ENCODE peak calls at places on chromosomes 1 and 21, in five cellular contexts. W is BJ, S is IMR-90, Z is ovary, G is left ventricle myocardium inferior. T is an unnamed sample.
A peak's percentile ranks its signal among the peaks of the same experiment; 100 is the strongest.

GRCh38 chr1:147625274-147625986 is 44.9 kb downstream of the ACP6 start:
- DNase-seq in W (no peak), G (no peak), S (no peak), Z (no peak), T (no peak)

GRCh38 chr1:66452162-66452561 is 81.8 kb upstream of the SGIP1 start:
- DNase-seq in W (no peak), S (no peak), Z (no peak), G (no peak), T (no peak)

GRCh38 chr1:26094677-26095383 is 16.8 kb upstream of the PDIK1L start:
- DNase-seq in G (peak; percentile 57), W (no peak), Z (peak; percentile 36), S (no peak), T (no peak)

GRCh38 chr1:209585672-209586071 is 2.2 kb downstream of the CAMK1G start:
- DNase-seq in W (no peak), S (no peak), G (peak; percentile 55), Z (peak; percentile 75), T (peak; percentile 44)

GRCh38 chr1:160795951-160796383 is at the start of gene LY9:
- DNase-seq in G (no peak), S (no peak), W (no peak), Z (no peak), T (peak; percentile 24)

GRCh38 chr1:118333601-118334241 is 148.7 kb upstream of the SPAG17 start:
- DNase-seq in S (no peak), G (no peak), W (no peak), Z (no peak), T (no peak)

GRCh38 chr1:55214903-55215193 is 316 bp downstream of the USP24 start:
- DNase-seq in Z (no peak), W (no peak), S (peak; percentile 49), G (peak; percentile 30), T (peak; percentile 35)

GRCh38 chr21:37210799-37211198 is 56.3 kb downstream of the VPS26C start:
- DNase-seq in S (no peak), Z (no peak), G (no peak), W (no peak), T (no peak)

GRCh38 chr1:237012789-237013383 is 8.6 kb upstream of the MT1HL1 start:
- DNase-seq in S (no peak), G (peak; percentile 81), Z (peak; percentile 39), W (no peak), T (peak; percentile 66)

GRCh38 chr1:215636258-215636965 is 69.3 kb downstream of the KCTD3 start:
- DNase-seq in S (peak; percentile 65), Z (peak; percentile 40), W (peak; percentile 50), G (no peak), T (no peak)

GRCh38 chr21:20802201-20802600 is 196.0 kb upstream of the NCAM2 start:
- DNase-seq in G (no peak), Z (no peak), W (no peak), S (no peak), T (no peak)

GRCh38 chr1:105138445-105138821 is 1388.7 kb downstream of the AMY1C start:
- DNase-seq in S (no peak), W (no peak), G (no peak), Z (no peak), T (peak; percentile 42)

GRCh38 chr1:147717051-147717705 is 43.2 kb downstream of the GJA5 start:
- DNase-seq in S (no peak), G (no peak), W (no peak), Z (no peak), T (no peak)

GRCh38 chr1:55359611-55360010 is 144.4 kb upstream of the USP24 start:
- DNase-seq in W (no peak), G (no peak), S (no peak), Z (no peak), T (no peak)

GRCh38 chr1:110150330-110151174 is at the start of gene SLC6A17:
- DNase-seq in W (no peak), Z (no peak), G (no peak), S (peak; percentile 68), T (no peak)

GRCh38 chr1:208000001-208000400 is 89.1 kb upstream of the CD34 start:
- DNase-seq in S (no peak), W (no peak), Z (no peak), G (no peak), T (no peak)

GRCh38 chr1:33374336-33375105 is 53.6 kb upstream of the A3GALT2 start:
- DNase-seq in W (no peak), G (no peak), Z (no peak), S (peak; percentile 89), T (no peak)

GRCh38 chr1:163571950-163572349 is 250.2 kb downstream of the NUF2 start:
- DNase-seq in W (no peak), G (no peak), Z (no peak), S (no peak), T (no peak)

GRCh38 chr1:176068256-176068655 is 138.8 kb downstream of the COP1 start:
- DNase-seq in Z (no peak), W (no peak), G (no peak), S (no peak), T (no peak)

GRCh38 chr1:79193211-79194079 is 186.9 kb upstream of the ADGRL4 start:
- DNase-seq in W (no peak), G (no peak), S (peak; percentile 74), Z (no peak), T (no peak)

GRCh38 chr1:23118957-23119792 is 49.5 kb downstream of the LUZP1 start:
- DNase-seq in W (no peak), G (no peak), S (peak; percentile 37), Z (no peak), T (no peak)

GRCh38 chr1:114458208-114458777 is 52.7 kb downstream of the TRIM33 start:
- DNase-seq in Z (no peak), G (no peak), W (peak; percentile 28), S (peak; percentile 80), T (no peak)

GRCh38 chr1:63931468-63931867 is 157.7 kb downstream of the ROR1 start:
- DNase-seq in S (peak; percentile 79), Z (no peak), W (no peak), G (no peak), T (no peak)

GRCh38 chr1:91555821-91556531 is 55.3 kb downstream of the CDC7 start:
- DNase-seq in W (peak; percentile 31), G (no peak), S (peak; percentile 98), Z (no peak), T (no peak)

GRCh38 chr1:82564338-82564737 is 763.6 kb downstream of the ADGRL2 start:
- DNase-seq in S (no peak), Z (peak; percentile 36), W (no peak), G (no peak), T (no peak)

DNA sequence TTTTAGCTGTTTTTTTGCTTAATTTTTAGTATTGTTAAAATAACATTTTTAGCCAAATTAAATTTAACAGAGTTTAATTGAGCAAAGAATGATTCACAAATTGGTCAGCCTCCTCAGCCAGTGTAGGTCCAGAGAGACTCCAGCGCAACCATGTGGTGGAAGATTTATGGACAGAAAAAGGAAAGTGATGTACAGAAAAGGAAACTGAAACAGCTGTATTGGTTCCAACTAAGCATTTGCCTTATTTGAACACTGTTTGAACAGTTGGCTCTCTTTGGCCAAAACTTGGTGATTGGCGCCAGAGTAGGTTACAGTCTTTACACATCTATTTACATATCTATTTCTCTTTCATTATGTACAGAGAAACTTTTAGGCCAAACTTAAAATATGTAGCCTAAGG is 19.4 kb downstream of the RPS6KC1 start:
- DNase-seq in S (peak; percentile 86), W (no peak), Z (no peak), G (no peak), T (no peak)
- H3K4me3 ChIP-seq in S (peak overlapping the region; percentile 16), W (no peak overlapping the region), Z (no peak overlapping the region), G (no peak overlapping the region), T (no peak overlapping the region)

GRCh38 chr1:169529068-169529642 is 43.4 kb upstream of the SLC19A2 start:
- DNase-seq in W (no peak), S (no peak), G (no peak), Z (no peak), T (peak; percentile 86)
- H3K36me3 ChIP-seq in W (no peaks in the 10 kb centered on the region), S (no peaks in the 10 kb centered on the region), G (no peaks in the 10 kb centered on the region), Z (no peaks in the 10 kb centered on the region), T (peaks cover 2% of the 10 kb centered on the region)

GRCh38 chr1:39406533-39407478 is 84.6 kb upstream of the BMP8A start:
- DNase-seq in S (peak; percentile 70), W (no peak), G (no peak), Z (no peak), T (no peak)

GRCh38 chr1:39409055-39409816 is 82.2 kb upstream of the BMP8A start:
- DNase-seq in G (peak; percentile 57), Z (peak; percentile 72), S (peak; percentile 75), W (no peak), T (peak; percentile 48)

GRCh38 chr1:39407889-39408640 is 83.4 kb upstream of the BMP8A start:
- DNase-seq in W (no peak), Z (no peak), G (no peak), S (no peak), T (no peak)

GRCh38 chr1:39408641-39409054 is 82.8 kb upstream of the BMP8A start:
- DNase-seq in G (peak; percentile 97), Z (peak; percentile 96), W (peak; percentile 87), S (peak; percentile 92), T (peak; percentile 91)

DNA sequence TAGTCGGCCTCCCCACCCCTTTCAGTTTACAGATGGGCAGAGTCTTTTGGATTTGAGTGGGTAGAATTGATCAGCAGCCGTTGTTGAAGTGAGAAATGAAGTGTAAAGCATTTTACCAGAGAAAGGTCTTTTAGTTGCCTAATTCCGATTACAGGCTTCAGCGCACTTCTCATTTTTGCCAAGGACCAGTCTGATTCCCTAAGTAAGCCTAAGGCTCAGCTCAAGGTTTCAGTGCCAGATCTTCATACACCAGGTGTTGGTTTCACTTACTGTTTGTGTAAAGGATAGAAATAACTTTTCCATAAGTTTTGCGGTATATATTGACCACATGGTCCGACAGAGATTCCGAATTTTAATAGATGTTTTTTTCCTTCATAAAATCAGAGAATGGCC is 83.9 kb upstream of the BMP8A start:
- DNase-seq in Z (no peak), G (no peak), S (no peak), W (no peak), T (no peak)
- H3K4me3 ChIP-seq in Z (no peak overlapping the region), G (peak overlapping the region; percentile 93), S (no peak overlapping the region), W (no peak overlapping the region), T (no peak overlapping the region)

DNA sequence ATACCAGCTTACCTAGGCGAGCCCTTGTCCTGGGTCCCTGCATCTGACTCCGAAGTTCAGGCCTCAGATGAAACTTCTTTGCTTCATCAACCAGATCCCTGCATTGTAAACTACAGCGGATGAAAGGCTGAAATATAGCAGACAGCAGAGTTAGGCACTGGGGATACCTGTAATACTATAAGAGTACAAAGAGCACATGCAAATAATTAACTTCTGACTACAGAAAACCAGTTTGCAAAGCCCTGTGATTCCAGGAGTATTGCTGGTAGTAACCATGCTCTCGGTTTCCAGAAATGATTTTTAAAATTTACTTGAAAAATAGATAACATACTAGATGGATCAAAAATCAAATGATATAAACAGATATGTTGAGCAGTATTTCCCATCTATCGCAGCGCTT is 18.0 kb downstream of the KLHL12 start:
- DNase-seq in Z (no peak), S (no peak), G (no peak), W (no peak), T (no peak)
- H3K36me3 ChIP-seq in Z (no peaks in the 10 kb centered on the region), S (peaks cover 36% of the 10 kb centered on the region), G (peaks cover 89% of the 10 kb centered on the region), W (peaks cover 3% of the 10 kb centered on the region), T (peaks cover 31% of the 10 kb centered on the region)

DNA sequence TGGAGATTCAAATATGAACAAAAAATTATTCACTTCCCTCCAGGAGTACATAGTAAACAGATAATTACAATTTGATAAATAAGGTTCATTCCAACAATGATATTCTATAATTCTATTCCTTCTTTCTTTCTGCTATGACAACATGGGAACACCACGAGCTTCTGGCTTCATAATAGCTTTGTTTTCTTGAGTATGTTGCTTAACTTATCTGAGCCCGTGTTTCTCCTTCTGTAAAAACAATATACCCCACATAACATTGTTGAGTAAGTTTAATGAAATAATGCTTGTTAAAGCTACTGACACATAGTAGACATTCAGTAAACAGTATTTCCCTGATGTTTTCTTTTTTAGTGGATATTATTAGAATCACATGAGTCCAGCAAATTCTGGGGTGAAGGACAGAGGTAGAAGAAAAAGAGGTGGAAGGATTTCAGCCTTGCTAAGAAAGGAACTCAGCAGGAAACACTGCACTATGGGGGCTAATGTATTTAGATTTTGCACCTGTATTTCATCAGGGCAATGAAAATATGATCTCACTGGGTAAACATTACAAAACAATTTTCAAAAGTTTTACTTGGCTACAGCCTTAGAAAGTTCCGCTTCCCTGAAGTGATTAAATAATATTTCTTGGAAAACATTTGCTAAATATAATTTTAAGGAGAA is 430.8 kb upstream of the C1orf87 start:
- DNase-seq in S (no peak), Z (no peak), W (no peak), G (no peak), T (no peak)
- H3K4me3 ChIP-seq in S (no peak overlapping the region), Z (no peak overlapping the region), W (no peak overlapping the region), G (no peak overlapping the region), T (no peak overlapping the region)